ENCODE peak calls at places on chromosomes 4 and X, in five cellular contexts. V is CD4-positive, alpha-beta memory T cell; T is suprapubic skin; J is neuronal stem cell; A is heart left ventricle. F is an unnamed sample.

GRCh38 chr4:74412225-74412624 is 32.7 kb upstream of the AREG start:
- DNase-seq in V (no peak), T (no peak), J (no peak), A (no peak), F (no peak)

GRCh38 chr4:55397024-55397520 is 1.3 kb downstream of the TMEM165 start:
- DNase-seq in V (no peak), T (peak; percentile 68), J (no peak), A (no peak), F (no peak)

GRCh38 chr4:168619266-168619631 is 122.4 kb downstream of the PALLD start:
- DNase-seq in V (no peak), T (no peak), J (no peak), A (no peak), F (no peak)

GRCh38 chr4:17817027-17817426 is 6.2 kb downstream of the NCAPG start:
- DNase-seq in V (peak; percentile 45), T (no peak), J (no peak), A (no peak), F (no peak)

GRCh38 chrX:130555341-130555740 is 153.6 kb downstream of the RBMX2 start:
- DNase-seq in V (no peak), T (no peak), J (no peak), A (no peak), F (no peak)

GRCh38 chr4:1714303-1715001 is 2.3 kb upstream of the SLBP start:
- DNase-seq in V (no peak), T (no peak), J (no peak), A (no peak), F (no peak)

GRCh38 chr4:87430038-87430437 is 7.7 kb downstream of the NUDT9 start:
- DNase-seq in V (no peak), T (no peak), J (no peak), A (no peak), F (no peak)

GRCh38 chr4:114780205-114780604 is 181.6 kb downstream of the UGT8 start:
- DNase-seq in V (no peak), T (no peak), J (peak; percentile 29), A (no peak), F (no peak)

GRCh38 chr4:6119507-6120020 is 80.8 kb downstream of the JAKMIP1 start:
- DNase-seq in V (no peak), T (no peak), J (no peak), A (no peak), F (no peak)

GRCh38 chr4:90198086-90198847 is 71.1 kb downstream of the CCSER1 start:
- DNase-seq in V (no peak), T (no peak), J (no peak), A (no peak), F (no peak)

GRCh38 chr4:48047421-48047844 is 30.9 kb downstream of the NIPAL1 start:
- DNase-seq in V (peak; percentile 40), T (no peak), J (no peak), A (no peak), F (peak; percentile 31)

GRCh38 chr4:159280442-159281172 is 177.7 kb downstream of the RAPGEF2 start:
- DNase-seq in V (no peak), T (no peak), J (no peak), A (no peak), F (no peak)

GRCh38 chr4:102344520-102344954 is 745 bp downstream of the SLC39A8 start:
- DNase-seq in V (no peak), T (peak; percentile 77), J (peak; percentile 58), A (peak; percentile 82), F (no peak)

GRCh38 chr4:164888096-164888495 is 11.1 kb downstream of the APELA start:
- DNase-seq in V (no peak), T (no peak), J (no peak), A (no peak), F (no peak)

GRCh38 chr4:153566751-153567150 is 100.6 kb downstream of the TMEM131L start:
- DNase-seq in V (no peak), T (no peak), J (no peak), A (no peak), F (no peak)

GRCh38 chr4:2871911-2872310 is 28.3 kb downstream of the ADD1 start:
- DNase-seq in V (no peak), T (no peak), J (no peak), A (no peak), F (no peak)

GRCh38 chr4:99383833-99384392 is 31.4 kb upstream of the ADH1C start:
- DNase-seq in V (no peak), T (peak; percentile 68), J (no peak), A (no peak), F (no peak)

GRCh38 chr4:8401665-8402064 is 38.9 kb downstream of the ACOX3 start:
- DNase-seq in V (no peak), T (no peak), J (no peak), A (no peak), F (no peak)

GRCh38 chr4:141258558-141258957 is 37.9 kb downstream of the ZNF330 start:
- DNase-seq in V (no peak), T (no peak), J (no peak), A (no peak), F (no peak)

GRCh38 chr4:73869130-73870055 is at the start of gene CXCL1:
- DNase-seq in V (no peak), T (peak; percentile 69), J (peak; percentile 14), A (peak; percentile 71), F (no peak)

GRCh38 chr4:62327612-62328297 is 1127.6 kb downstream of the ADGRL3 start:
- DNase-seq in V (no peak), T (no peak), J (no peak), A (no peak), F (no peak)

GRCh38 chr4:6229095-6229494 is 28.7 kb upstream of the JAKMIP1 start:
- DNase-seq in V (no peak), T (no peak), J (no peak), A (no peak), F (no peak)

GRCh38 chr4:171517883-171518282 is 295.3 kb upstream of the GALNTL6 start:
- DNase-seq in V (no peak), T (no peak), J (no peak), A (no peak), F (no peak)

GRCh38 chr4:27048350-27049100 is 187.9 kb downstream of the STIM2 start:
- DNase-seq in V (peak; percentile 32), T (no peak), J (peak; percentile 23), A (no peak), F (no peak)

GRCh38 chr4:4554234-4554633 is 12.4 kb upstream of the STX18 start:
- DNase-seq in V (no peak), T (no peak), J (no peak), A (no peak), F (no peak)

GRCh38 chr4:104128850-104129213 is 365.9 kb downstream of the CXXC4 start:
- DNase-seq in V (no peak), T (no peak), J (no peak), A (no peak), F (no peak)

GRCh38 chr4:104129243-104129642 is 365.5 kb downstream of the CXXC4 start:
- DNase-seq in V (no peak), T (no peak), J (no peak), A (no peak), F (no peak)

GRCh38 chr4:104123021-104123420 is 371.7 kb downstream of the CXXC4 start:
- DNase-seq in V (no peak), T (no peak), J (no peak), A (no peak), F (no peak)

DNA sequence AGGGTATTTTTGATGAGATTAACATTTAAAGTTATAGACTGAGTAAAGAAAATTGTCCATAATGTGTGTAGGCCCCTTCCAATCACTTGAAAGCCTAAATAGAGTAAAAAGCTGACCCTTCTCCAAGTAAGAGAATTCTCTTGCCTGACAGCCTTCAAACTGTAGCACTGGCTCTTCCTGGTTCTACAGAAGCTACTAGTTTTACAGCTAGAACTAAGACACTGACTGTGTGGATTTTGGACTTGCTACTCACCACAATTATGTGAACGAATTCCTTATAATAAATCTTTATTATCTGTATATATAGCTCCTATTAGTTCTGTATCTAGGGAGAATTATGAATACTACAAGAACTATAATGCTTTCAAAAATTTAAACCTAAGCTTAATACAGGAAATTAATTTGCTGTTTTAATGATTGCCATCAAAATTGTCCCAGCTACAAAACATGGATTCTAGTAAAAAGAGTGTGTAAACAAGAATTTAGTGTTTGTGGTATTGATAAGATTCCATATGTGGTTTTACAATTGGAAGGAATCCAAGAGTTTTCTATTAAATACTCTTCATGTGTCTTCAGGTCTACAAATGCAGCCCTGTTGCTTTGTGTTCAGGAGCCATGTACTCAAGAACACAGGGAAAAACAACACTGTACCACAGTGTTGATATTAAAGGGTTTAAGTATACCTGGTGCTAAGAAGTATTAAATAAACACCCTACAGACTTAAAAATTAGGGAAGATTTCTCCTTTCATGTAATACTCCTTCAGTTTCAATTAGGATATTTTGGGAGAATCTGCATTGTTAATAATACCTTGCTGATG is 366.5 kb downstream of the CXXC4 start:
- DNase-seq in V (no peak), T (no peak), J (no peak), A (no peak), F (no peak)
- H3K27ac ChIP-seq in V (no peak overlapping the region), T (no peak overlapping the region), J (no peak overlapping the region), A (no peak overlapping the region), F (no peak overlapping the region)

DNA sequence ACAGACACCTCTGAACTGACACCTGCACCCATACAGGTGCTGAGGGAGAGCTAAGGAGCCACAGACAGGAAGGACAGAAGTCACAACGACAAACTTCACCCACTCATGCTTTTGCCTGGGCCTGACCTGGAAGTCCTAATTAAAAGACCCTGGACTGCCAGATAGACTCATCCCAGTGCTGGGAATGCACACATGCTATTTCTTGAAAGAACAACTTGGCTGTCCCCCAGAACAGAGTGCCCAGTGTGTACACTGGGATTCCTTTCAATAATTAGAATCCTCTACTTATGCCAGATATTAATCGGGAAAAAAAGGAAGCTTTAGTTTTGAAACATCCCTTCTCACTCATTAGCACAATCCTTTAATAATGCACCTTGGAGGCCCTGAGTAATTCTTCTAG is 3.4 kb downstream of the HOPX start:
- DNase-seq in V (no peak), T (no peak), J (no peak), A (no peak), F (no peak)
- H3K4me1 ChIP-seq in V (peaks cover 9% of the 10 kb centered on the region), T (peaks cover 29% of the 10 kb centered on the region), J (no peaks in the 10 kb centered on the region), A (no peaks in the 10 kb centered on the region), F (no peaks in the 10 kb centered on the region)

DNA sequence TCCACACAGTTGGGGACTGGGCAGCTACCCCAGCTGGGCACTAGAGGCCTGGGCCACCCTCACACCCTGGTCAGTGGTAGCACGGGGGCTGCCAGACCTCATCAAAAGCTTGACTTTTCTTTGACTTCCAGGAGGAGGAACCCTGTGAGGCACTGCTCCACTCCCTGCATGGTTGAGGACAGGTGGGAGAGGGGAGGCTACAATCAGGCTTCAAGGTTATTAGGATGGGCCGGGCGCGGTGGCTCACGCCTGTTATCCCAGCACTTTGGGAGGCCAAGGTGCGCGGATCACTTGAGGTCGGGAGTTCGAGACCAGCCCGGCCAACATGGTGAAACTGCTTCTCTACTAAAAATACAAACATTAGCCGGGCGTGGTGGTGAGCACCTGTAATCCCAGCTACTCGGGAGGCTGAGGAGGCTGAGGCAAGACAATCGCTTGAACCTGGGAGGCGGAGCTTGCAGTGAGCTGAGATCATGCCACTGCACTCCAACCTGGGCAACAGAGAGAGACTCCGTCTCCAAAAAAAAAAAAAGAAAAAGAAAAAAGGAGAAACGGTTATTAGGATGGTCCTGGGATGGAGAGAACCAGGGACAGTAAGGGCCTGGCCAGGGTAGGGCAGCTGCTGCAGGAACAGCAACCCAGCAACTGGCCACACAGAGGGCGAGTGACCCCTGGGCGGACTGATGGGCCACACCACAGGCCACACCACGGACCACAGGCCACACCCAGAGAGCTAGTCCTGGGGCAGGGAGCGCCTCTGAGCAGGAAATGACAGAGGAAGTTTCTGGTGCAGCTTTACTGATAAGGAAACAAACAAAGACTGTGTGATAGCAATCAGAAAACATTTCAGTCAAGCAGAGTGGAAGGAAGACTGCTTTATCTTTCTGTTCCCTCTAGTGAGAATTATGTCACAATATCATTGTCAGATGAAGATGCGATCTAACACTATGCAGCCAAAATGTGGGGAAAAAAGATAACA is 20.5 kb upstream of the OPN1LW start:
- DNase-seq in V (peak; percentile 48), T (no peak), J (no peak), A (no peak), F (peak; percentile 44)
- H3K27me3 ChIP-seq in V (no peaks in the 10 kb centered on the region), T (no peaks in the 10 kb centered on the region), J (no peaks in the 10 kb centered on the region), A (no peaks in the 10 kb centered on the region), F (no peaks in the 10 kb centered on the region)

GRCh38 chr4:88743696-88744095 is 46.1 kb upstream of the NAP1L5 start:
- DNase-seq in V (no peak), T (no peak), J (no peak), A (no peak), F (no peak)
- H3K27ac ChIP-seq in V (no peak overlapping the region), T (no peak overlapping the region), J (no peak overlapping the region), A (no peak overlapping the region), F (no peak overlapping the region)

F was measured in CD8-positive, alpha-beta memory T cell.